ENCODE peak calls at places on chromosomes 6 and 20, in nine cellular contexts. L, H, F, C, Y, T, K, S and G are unnamed samples.

GRCh38 chr6:89118931-89119330 is 1.1 kb upstream of the SRSF12 start:
- DNase-seq in Y (no peak), T (no peak), S (no peak), H (no peak), K (no peak), C (no peak), L (no peak), F (no peak), G (no peak)

GRCh38 chr20:62646851-62647520 is 4.7 kb downstream of the SLCO4A1 start:
- DNase-seq in K (peak; percentile 84), S (no peak), L (peak; percentile 55), C (no peak), Y (no peak), F (no peak), T (no peak), H (no peak), G (no peak)

GRCh38 chr6:110064744-110065524 is 86.8 kb downstream of the GPR6 start:
- DNase-seq in F (no peak), S (no peak), H (no peak), T (no peak), Y (no peak), K (no peak), C (no peak), L (peak; percentile 73), G (no peak)

GRCh38 chr6:26401987-26402658 is at the start of gene BTN3A1:
- DNase-seq in F (peak; percentile 80), C (peak; percentile 44), L (peak; percentile 82), K (peak; percentile 82), Y (peak; percentile 80), H (peak; percentile 62), S (peak; percentile 58), T (peak; percentile 75), G (peak; percentile 37)

GRCh38 chr20:49964964-49965780 is 17.6 kb upstream of the SNAI1 start:
- DNase-seq in Y (no peak), H (no peak), C (peak; percentile 82), T (peak; percentile 49), K (no peak), S (no peak), L (peak; percentile 57), F (no peak), G (no peak)

GRCh38 chr6:129102741-129103140 is 219.8 kb downstream of the LAMA2 start:
- DNase-seq in C (no peak), S (peak; percentile 52), K (no peak), Y (no peak), H (no peak), F (peak; percentile 76), L (no peak), T (peak; percentile 95), G (no peak)

GRCh38 chr6:38209291-38209865 is 389.9 kb downstream of the ZFAND3 start:
- DNase-seq in L (no peak), F (no peak), Y (no peak), T (no peak), C (no peak), S (no peak), K (no peak), H (no peak), G (no peak)

GRCh38 chr6:39880521-39881048 is 53.7 kb downstream of the MOCS1 start:
- DNase-seq in T (no peak), C (no peak), S (no peak), H (no peak), F (no peak), K (no peak), Y (no peak), L (no peak), G (no peak)

GRCh38 chr6:167828325-167828956 is 1.7 kb downstream of the AFDN start:
- DNase-seq in C (no peak), Y (no peak), S (no peak), F (no peak), H (no peak), K (no peak), L (peak; percentile 7), T (no peak), G (no peak)

GRCh38 chr20:22771706-22772105 is 187.3 kb upstream of the FOXA2 start:
- DNase-seq in T (no peak), S (no peak), L (no peak), H (no peak), F (no peak), C (no peak), K (no peak), Y (no peak), G (no peak)

GRCh38 chr6:40999498-41000070 is 39.4 kb downstream of the UNC5CL start:
- DNase-seq in H (no peak), T (peak; percentile 73), L (peak; percentile 55), K (no peak), C (peak; percentile 86), F (no peak), Y (no peak), S (peak; percentile 56), G (no peak)

GRCh38 chr6:138229663-138230194 is 11.4 kb upstream of the PBOV1 start:
- DNase-seq in C (no peak), L (no peak), H (no peak), K (no peak), Y (no peak), T (no peak), F (no peak), S (no peak), G (no peak)

GRCh38 chr6:167993831-167994230 is 3.6 kb upstream of the KIF25 start:
- DNase-seq in L (no peak), T (no peak), C (no peak), F (no peak), K (no peak), S (no peak), Y (no peak), H (no peak), G (no peak)

GRCh38 chr6:123967900-123968299 is 164.2 kb downstream of the NKAIN2 start:
- DNase-seq in L (no peak), T (no peak), C (no peak), Y (no peak), F (no peak), S (no peak), K (no peak), H (no peak), G (no peak)

GRCh38 chr6:10518461-10519216 is 2.5 kb upstream of the GCNT2 start:
- DNase-seq in C (no peak), H (no peak), F (no peak), T (peak; percentile 49), K (no peak), L (peak; percentile 26), S (no peak), Y (no peak), G (no peak)

GRCh38 chr6:79168695-79168980 is 65.8 kb downstream of the HMGN3 start:
- DNase-seq in K (no peak), Y (no peak), S (no peak), C (no peak), H (no peak), T (no peak), L (no peak), F (no peak), G (no peak)

GRCh38 chr6:90611543-90611864 is 24.6 kb upstream of the MAP3K7 start:
- DNase-seq in C (no peak), T (peak; percentile 32), K (no peak), F (no peak), L (no peak), H (no peak), S (no peak), Y (no peak), G (no peak)
- TF ChIP-seq CTCF in C (peak; percentile 43), T (peak; percentile 9), K (no peak), F (no peak), L (no peak), H (no peak), S (no peak), Y (no peak), G (no peak)

DNA sequence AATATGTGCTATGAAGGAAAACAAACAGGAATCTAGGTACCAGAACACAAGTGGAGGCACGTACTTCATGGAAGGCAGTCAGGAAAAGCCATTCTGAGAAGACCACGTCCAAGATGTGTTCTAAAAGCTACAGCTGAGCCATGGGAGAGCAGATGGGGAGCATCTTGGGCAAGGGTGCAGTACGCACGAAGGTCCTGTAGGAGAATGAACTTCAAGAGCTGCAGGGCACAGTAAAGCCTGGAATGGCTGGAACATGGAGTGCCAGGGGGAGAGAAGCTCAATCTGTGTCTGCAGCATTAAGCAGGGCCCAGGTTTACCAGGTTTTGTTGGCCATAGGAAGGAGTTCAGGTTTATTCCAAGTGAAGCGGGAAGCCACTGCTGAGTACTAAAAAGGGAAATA is 30.0 kb downstream of the ADTRP start:
- DNase-seq in K (no peak), Y (no peak), T (no peak), F (no peak), C (no peak), H (no peak), L (no peak), S (no peak), G (no peak)
- TF ChIP-seq CTCF in K (no peak), Y (no peak), T (no peak), F (no peak), C (peak; percentile 6), H (no peak), L (no peak), S (no peak), G (no peak)

DNA sequence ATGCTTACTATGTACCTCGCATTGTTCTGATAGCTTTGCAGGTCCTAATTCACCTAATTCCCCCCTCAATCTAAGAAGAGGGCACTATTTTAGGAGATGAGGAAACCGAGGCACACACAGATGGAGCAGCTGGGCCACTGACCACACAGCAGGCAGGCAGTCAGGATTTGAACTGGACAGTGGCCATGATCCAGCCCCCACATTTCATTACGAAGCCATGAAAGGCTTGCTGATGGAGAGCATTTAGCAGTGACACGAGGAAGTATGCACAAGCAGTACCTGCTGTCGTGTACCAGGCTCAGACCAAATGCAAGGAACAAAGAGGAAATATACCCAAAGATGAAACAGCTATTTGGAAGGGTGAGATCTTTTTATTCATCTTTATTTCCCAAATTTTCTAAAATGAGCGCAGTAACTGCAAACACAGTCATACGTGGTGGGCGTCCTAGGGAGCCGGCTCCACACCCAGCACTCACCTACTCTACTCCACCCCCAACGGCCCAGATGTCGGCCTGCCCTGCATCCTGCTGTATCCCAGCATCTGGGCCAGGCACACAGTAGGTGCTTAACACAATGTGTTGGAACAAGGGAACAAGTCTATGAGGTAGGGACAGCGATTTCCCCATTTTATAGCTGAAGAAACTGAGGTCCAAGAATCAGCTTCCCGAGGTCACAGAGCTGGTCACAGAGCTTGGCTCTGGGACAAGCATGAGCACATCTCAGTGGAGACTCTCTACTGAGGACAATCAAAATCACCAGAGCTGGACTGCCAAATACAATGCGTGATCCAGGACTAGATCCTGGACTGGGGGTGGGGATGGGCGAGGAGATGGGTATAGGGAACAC is 15.0 kb downstream of the PREX1 start:
- DNase-seq in C (no peak), Y (no peak), S (no peak), K (no peak), L (no peak), H (no peak), T (no peak), F (no peak), G (no peak)
- TF ChIP-seq CTCF in C (no peak), Y (no peak), S (no peak), K (no peak), L (no peak), H (no peak), T (no peak), F (no peak), G (no peak)

DNA sequence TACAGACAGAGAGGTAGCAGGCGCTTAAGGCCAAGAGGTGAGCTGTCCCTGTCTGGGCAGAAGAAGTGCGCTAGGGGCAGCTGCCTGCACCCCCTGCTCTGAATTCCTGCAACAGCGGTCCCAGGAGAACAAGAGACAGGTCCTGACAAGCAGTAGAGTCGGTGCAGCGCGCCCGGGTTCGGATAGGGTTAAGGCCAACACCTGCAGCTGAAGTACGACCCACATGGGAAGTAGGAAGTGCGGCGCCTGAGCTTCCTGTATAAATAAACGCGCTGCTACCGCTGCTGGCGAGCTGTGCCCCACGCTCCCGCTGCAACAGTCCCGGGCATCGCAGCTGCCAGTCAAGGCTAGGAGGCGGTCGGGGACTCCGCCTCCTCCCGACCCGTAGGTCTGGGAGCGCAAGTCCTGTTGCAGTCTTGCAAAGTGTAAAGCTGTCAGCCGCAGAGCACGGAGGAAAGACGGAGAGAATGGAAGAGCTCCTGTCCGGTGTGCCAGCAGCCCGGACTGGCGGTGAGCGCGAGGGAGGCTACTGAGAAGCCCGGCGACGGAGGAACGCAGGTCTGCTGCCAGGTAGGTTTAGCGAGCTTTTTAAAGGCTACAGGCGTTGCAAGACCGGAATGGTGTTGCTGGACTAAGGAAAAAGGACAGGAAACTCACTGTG is at the start of gene RNF144B:
- DNase-seq in Y (peak; percentile 96), H (peak; percentile 78), C (peak; percentile 94), T (peak; percentile 57), L (peak; percentile 97), S (peak; percentile 70), F (peak; percentile 88), K (peak; percentile 93), G (peak; percentile 65)
- TF ChIP-seq CTCF in Y (no peak), H (no peak), C (no peak), T (no peak), L (no peak), S (no peak), F (no peak), K (no peak), G (no peak)